ENCODE peak calls at places on chromosome 4, in four cellular contexts. One of them, this sample, is unnamed.

GRCh38 chr4:111475001-111475400 is 670.3 kb upstream of the FAM241A start:
- DNase-seq in left ventricle myocardium inferior: no peak
- DNase-seq in thoracic aorta: no peak
- DNase-seq in dorsolateral prefrontal cortex: peak
- DNase-seq in this sample: no peak

GRCh38 chr4:105978684-105979296 is 83.5 kb downstream of the NPNT start:
- DNase-seq in left ventricle myocardium inferior: no peak
- DNase-seq in thoracic aorta: peak
- DNase-seq in dorsolateral prefrontal cortex: no peak
- DNase-seq in this sample: peak

GRCh38 chr4:25913056-25913850 is 767 bp upstream of the SMIM20 start:
- DNase-seq in left ventricle myocardium inferior: peak
- DNase-seq in thoracic aorta: no peak
- DNase-seq in dorsolateral prefrontal cortex: peak
- DNase-seq in this sample: peak

GRCh38 chr4:75831856-75832405 is 70.3 kb downstream of the PPEF2 start:
- DNase-seq in left ventricle myocardium inferior: no peak
- DNase-seq in thoracic aorta: no peak
- DNase-seq in dorsolateral prefrontal cortex: no peak
- DNase-seq in this sample: no peak

GRCh38 chr4:118905546-118905945 is 16.9 kb downstream of the SYNPO2 start:
- DNase-seq in left ventricle myocardium inferior: no peak
- DNase-seq in thoracic aorta: no peak
- DNase-seq in dorsolateral prefrontal cortex: no peak
- DNase-seq in this sample: no peak

GRCh38 chr4:2576290-2576689 is 39.8 kb downstream of the FAM193A start:
- DNase-seq in left ventricle myocardium inferior: no peak
- DNase-seq in thoracic aorta: no peak
- DNase-seq in dorsolateral prefrontal cortex: no peak
- DNase-seq in this sample: no peak

GRCh38 chr4:33924239-33924638 is 2320.1 kb downstream of the ARAP2 start:
- DNase-seq in left ventricle myocardium inferior: no peak
- DNase-seq in thoracic aorta: no peak
- DNase-seq in dorsolateral prefrontal cortex: no peak
- DNase-seq in this sample: no peak

GRCh38 chr4:72326692-72327632 is 242.1 kb downstream of the ADAMTS3 start:
- DNase-seq in left ventricle myocardium inferior: no peak
- DNase-seq in thoracic aorta: no peak
- DNase-seq in dorsolateral prefrontal cortex: no peak
- DNase-seq in this sample: no peak

GRCh38 chr4:86055898-86056297 is 304.0 kb downstream of the MAPK10 start:
- DNase-seq in left ventricle myocardium inferior: no peak
- DNase-seq in thoracic aorta: no peak
- DNase-seq in dorsolateral prefrontal cortex: no peak
- DNase-seq in this sample: no peak

GRCh38 chr4:2981256-2981804 is 18.0 kb downstream of the GRK4 start:
- DNase-seq in left ventricle myocardium inferior: no peak
- DNase-seq in thoracic aorta: no peak
- DNase-seq in dorsolateral prefrontal cortex: no peak
- DNase-seq in this sample: no peak

GRCh38 chr4:76896731-76897521 is 1.0 kb downstream of the SOWAHB start:
- DNase-seq in left ventricle myocardium inferior: peak
- DNase-seq in thoracic aorta: no peak
- DNase-seq in dorsolateral prefrontal cortex: peak
- DNase-seq in this sample: no peak

GRCh38 chr4:187922274-187922673 is 73.3 kb upstream of the ZFP42 start:
- DNase-seq in left ventricle myocardium inferior: no peak
- DNase-seq in thoracic aorta: no peak
- DNase-seq in dorsolateral prefrontal cortex: no peak
- DNase-seq in this sample: no peak

GRCh38 chr4:108906006-108906405 is 143.2 kb upstream of the ETNPPL start:
- DNase-seq in left ventricle myocardium inferior: no peak
- DNase-seq in thoracic aorta: no peak
- DNase-seq in dorsolateral prefrontal cortex: no peak
- DNase-seq in this sample: no peak

GRCh38 chr4:158624889-158625478 is 46.7 kb downstream of the C4orf46 start:
- DNase-seq in left ventricle myocardium inferior: no peak
- DNase-seq in thoracic aorta: no peak
- DNase-seq in dorsolateral prefrontal cortex: no peak
- DNase-seq in this sample: no peak

GRCh38 chr4:168167714-168168284 is 75.5 kb downstream of the ANXA10 start:
- DNase-seq in left ventricle myocardium inferior: no peak
- DNase-seq in thoracic aorta: no peak
- DNase-seq in dorsolateral prefrontal cortex: no peak
- DNase-seq in this sample: no peak

GRCh38 chr4:150354214-150354796 is 227.6 kb upstream of the MAB21L2 start:
- DNase-seq in left ventricle myocardium inferior: no peak
- DNase-seq in thoracic aorta: no peak
- DNase-seq in dorsolateral prefrontal cortex: no peak
- DNase-seq in this sample: no peak

GRCh38 chr4:151850751-151851150 is 89.9 kb upstream of the GATB start:
- DNase-seq in left ventricle myocardium inferior: no peak
- DNase-seq in thoracic aorta: no peak
- DNase-seq in dorsolateral prefrontal cortex: no peak
- DNase-seq in this sample: no peak

GRCh38 chr4:150342945-150343344 is 239.0 kb upstream of the MAB21L2 start:
- DNase-seq in left ventricle myocardium inferior: peak
- DNase-seq in thoracic aorta: no peak
- DNase-seq in dorsolateral prefrontal cortex: no peak
- DNase-seq in this sample: no peak

GRCh38 chr4:127012549-127012948 is 620.2 kb upstream of the INTU start:
- DNase-seq in left ventricle myocardium inferior: no peak
- DNase-seq in thoracic aorta: no peak
- DNase-seq in dorsolateral prefrontal cortex: no peak
- DNase-seq in this sample: no peak

GRCh38 chr4:127416092-127416491 is 216.7 kb upstream of the INTU start:
- DNase-seq in left ventricle myocardium inferior: no peak
- DNase-seq in thoracic aorta: no peak
- DNase-seq in dorsolateral prefrontal cortex: no peak
- DNase-seq in this sample: no peak

GRCh38 chr4:111641813-111642579 is 503.3 kb upstream of the FAM241A start:
- DNase-seq in left ventricle myocardium inferior: no peak
- DNase-seq in thoracic aorta: no peak
- DNase-seq in dorsolateral prefrontal cortex: peak
- DNase-seq in this sample: peak

GRCh38 chr4:13627185-13627605 is 330 bp downstream of the BOD1L1 start:
- DNase-seq in left ventricle myocardium inferior: no peak
- DNase-seq in thoracic aorta: no peak
- DNase-seq in dorsolateral prefrontal cortex: peak
- DNase-seq in this sample: no peak

GRCh38 chr4:38734886-38735285 is 47.9 kb downstream of the TLR10 start:
- DNase-seq in left ventricle myocardium inferior: no peak
- DNase-seq in thoracic aorta: no peak
- DNase-seq in dorsolateral prefrontal cortex: no peak
- DNase-seq in this sample: no peak

GRCh38 chr4:47528651-47529050 is 43.6 kb downstream of the ATP10D start:
- DNase-seq in left ventricle myocardium inferior: no peak
- DNase-seq in thoracic aorta: no peak
- DNase-seq in dorsolateral prefrontal cortex: no peak
- DNase-seq in this sample: no peak

GRCh38 chr4:79906306-79906705 is 166.7 kb downstream of the ANTXR2 start:
- DNase-seq in left ventricle myocardium inferior: no peak
- DNase-seq in thoracic aorta: no peak
- DNase-seq in dorsolateral prefrontal cortex: no peak
- DNase-seq in this sample: no peak

GRCh38 chr4:25632135-25632534 is 23.5 kb upstream of the SLC34A2 start:
- DNase-seq in left ventricle myocardium inferior: no peak
- DNase-seq in thoracic aorta: no peak
- DNase-seq in dorsolateral prefrontal cortex: no peak
- DNase-seq in this sample: no peak

GRCh38 chr4:172843273-172843672 is 325.3 kb upstream of the GALNT7 start:
- DNase-seq in left ventricle myocardium inferior: no peak
- DNase-seq in thoracic aorta: no peak
- DNase-seq in dorsolateral prefrontal cortex: no peak
- DNase-seq in this sample: no peak

GRCh38 chr4:173301518-173302201 is 32.5 kb downstream of the HMGB2 start:
- DNase-seq in left ventricle myocardium inferior: no peak
- DNase-seq in thoracic aorta: no peak
- DNase-seq in dorsolateral prefrontal cortex: no peak
- DNase-seq in this sample: peak

GRCh38 chr4:52110171-52110570 is 59.1 kb downstream of the SPATA18 start:
- DNase-seq in left ventricle myocardium inferior: no peak
- DNase-seq in thoracic aorta: no peak
- DNase-seq in dorsolateral prefrontal cortex: no peak
- DNase-seq in this sample: no peak

GRCh38 chr4:6937748-6938147 is 28.1 kb downstream of the TBC1D14 start:
- DNase-seq in left ventricle myocardium inferior: no peak
- DNase-seq in thoracic aorta: no peak
- DNase-seq in dorsolateral prefrontal cortex: no peak
- DNase-seq in this sample: no peak

GRCh38 chr4:6939761-6940743 is 30.4 kb downstream of the TBC1D14 start:
- DNase-seq in left ventricle myocardium inferior: no peak
- DNase-seq in thoracic aorta: no peak
- DNase-seq in dorsolateral prefrontal cortex: no peak
- DNase-seq in this sample: no peak

GRCh38 chr4:6937201-6937600 is 27.6 kb downstream of the TBC1D14 start:
- DNase-seq in left ventricle myocardium inferior: no peak
- DNase-seq in thoracic aorta: no peak
- DNase-seq in dorsolateral prefrontal cortex: no peak
- DNase-seq in this sample: no peak

GRCh38 chr4:6938237-6938636 is 28.6 kb downstream of the TBC1D14 start:
- DNase-seq in left ventricle myocardium inferior: peak
- DNase-seq in thoracic aorta: no peak
- DNase-seq in dorsolateral prefrontal cortex: no peak
- DNase-seq in this sample: no peak

GRCh38 chr4:6938758-6939201 is 29.2 kb downstream of the TBC1D14 start:
- DNase-seq in left ventricle myocardium inferior: peak
- DNase-seq in thoracic aorta: no peak
- DNase-seq in dorsolateral prefrontal cortex: no peak
- DNase-seq in this sample: no peak
- H3K27ac ChIP-seq in left ventricle myocardium inferior: peak
- H3K27ac ChIP-seq in thoracic aorta: no peak
- H3K27ac ChIP-seq in dorsolateral prefrontal cortex: no peak
- H3K27ac ChIP-seq in this sample: no peak

GRCh38 chr4:69858683-69859082 is 1.3 kb downstream of the SULT1E1 start:
- DNase-seq in left ventricle myocardium inferior: no peak
- DNase-seq in thoracic aorta: no peak
- DNase-seq in dorsolateral prefrontal cortex: no peak
- DNase-seq in this sample: no peak
- H3K4me3 ChIP-seq in left ventricle myocardium inferior: no peak
- H3K4me3 ChIP-seq in thoracic aorta: no peak
- H3K4me3 ChIP-seq in dorsolateral prefrontal cortex: no peak
- H3K4me3 ChIP-seq in this sample: no peak

DNA sequence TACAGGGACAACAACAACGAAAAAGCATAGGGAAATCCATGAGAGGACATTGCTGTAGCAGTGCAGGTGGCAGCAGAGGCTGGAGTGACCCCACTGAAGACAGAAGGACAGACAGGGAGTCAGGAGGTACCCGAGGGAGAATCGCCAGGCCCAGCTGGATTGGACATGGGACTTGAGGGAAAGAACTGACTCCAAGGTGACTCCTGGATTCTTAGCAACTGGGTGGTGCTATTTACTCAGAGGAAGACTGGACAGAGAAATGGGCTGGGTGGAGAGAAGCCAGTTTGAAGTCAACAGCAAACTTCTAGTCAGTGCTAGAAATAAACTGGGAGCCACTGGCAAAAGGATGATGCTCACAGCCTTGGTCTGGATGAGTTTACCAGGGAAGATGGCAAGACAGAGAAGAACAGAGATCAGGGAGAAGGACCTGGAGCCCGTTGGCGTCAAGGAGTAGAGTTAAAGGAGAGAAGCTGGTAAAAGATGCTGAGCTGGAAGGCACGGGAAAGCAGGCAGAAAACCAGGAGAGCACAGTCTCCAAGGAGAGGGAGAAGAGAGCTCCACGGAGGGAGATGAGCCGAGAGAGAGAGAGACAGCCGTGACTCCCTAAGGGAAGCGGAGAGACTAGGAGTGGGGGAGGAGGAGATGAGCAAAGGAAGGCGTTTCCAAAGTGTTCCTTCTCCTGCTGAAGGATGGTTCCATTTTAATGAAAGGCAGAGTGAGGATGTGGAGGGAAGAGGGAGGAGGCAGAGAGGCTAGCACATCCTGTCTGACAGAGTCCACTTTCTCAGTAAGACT is 119.4 kb downstream of the AFAP1 start:
- DNase-seq in left ventricle myocardium inferior: no peak
- DNase-seq in thoracic aorta: no peak
- DNase-seq in dorsolateral prefrontal cortex: no peak
- DNase-seq in this sample: no peak
- H3K27ac ChIP-seq in left ventricle myocardium inferior: peak
- H3K27ac ChIP-seq in thoracic aorta: no peak
- H3K27ac ChIP-seq in dorsolateral prefrontal cortex: peak
- H3K27ac ChIP-seq in this sample: peak

GRCh38 chr4:98524271-98524670 is 134.1 kb downstream of the TSPAN5 start:
- DNase-seq in left ventricle myocardium inferior: no peak
- DNase-seq in thoracic aorta: no peak
- DNase-seq in dorsolateral prefrontal cortex: no peak
- DNase-seq in this sample: no peak

GRCh38 chr4:98519268-98519993 is 139.0 kb downstream of the TSPAN5 start:
- DNase-seq in left ventricle myocardium inferior: no peak
- DNase-seq in thoracic aorta: no peak
- DNase-seq in dorsolateral prefrontal cortex: no peak
- DNase-seq in this sample: no peak

GRCh38 chr4:98522062-98522461 is 136.3 kb downstream of the TSPAN5 start:
- DNase-seq in left ventricle myocardium inferior: no peak
- DNase-seq in thoracic aorta: no peak
- DNase-seq in dorsolateral prefrontal cortex: no peak
- DNase-seq in this sample: no peak

GRCh38 chr4:98521486-98521885 is 136.9 kb downstream of the TSPAN5 start:
- DNase-seq in left ventricle myocardium inferior: no peak
- DNase-seq in thoracic aorta: no peak
- DNase-seq in dorsolateral prefrontal cortex: no peak
- DNase-seq in this sample: no peak

GRCh38 chr4:98522603-98523395 is 135.6 kb downstream of the TSPAN5 start:
- DNase-seq in left ventricle myocardium inferior: no peak
- DNase-seq in thoracic aorta: no peak
- DNase-seq in dorsolateral prefrontal cortex: no peak
- DNase-seq in this sample: no peak
- H3K4me3 ChIP-seq in left ventricle myocardium inferior: no peak
- H3K4me3 ChIP-seq in thoracic aorta: no peak
- H3K4me3 ChIP-seq in dorsolateral prefrontal cortex: peak
- H3K4me3 ChIP-seq in this sample: no peak

GRCh38 chr4:10223782-10224181 is 107.2 kb upstream of the WDR1 start:
- DNase-seq in left ventricle myocardium inferior: no peak
- DNase-seq in thoracic aorta: no peak
- DNase-seq in dorsolateral prefrontal cortex: no peak
- DNase-seq in this sample: no peak
- H3K27ac ChIP-seq in left ventricle myocardium inferior: no peak
- H3K27ac ChIP-seq in thoracic aorta: no peak
- H3K27ac ChIP-seq in dorsolateral prefrontal cortex: no peak
- H3K27ac ChIP-seq in this sample: no peak

This sample was measured in uterus.